ENCODE peak calls at places on chromosome 9, in five cellular contexts. U is NCI-H1417, P is ELF-1, W is ovary, J is HuH-7. F is an unnamed sample.

GRCh38 chr9:89605181-89606048 is 603 bp downstream of the GADD45G start:
- DNase-seq in W (peak; percentile 67), P (peak; percentile 55), J (peak; percentile 26), U (peak; percentile 81), F (peak; percentile 55)

GRCh38 chr9:96080364-96080763 is 204.9 kb downstream of the ERCC6L2 start:
- DNase-seq in U (no peak), P (no peak), J (no peak), W (no peak), F (no peak)

GRCh38 chr9:123716339-123716738 is 213.6 kb downstream of the DENND1A start:
- DNase-seq in U (no peak), P (no peak), J (no peak), W (no peak), F (no peak)

GRCh38 chr9:94656976-94657375 is 17.7 kb upstream of the FBP1 start:
- DNase-seq in J (no peak), P (no peak), U (no peak), W (no peak), F (no peak)

GRCh38 chr9:98146101-98146991 is 27.3 kb upstream of the TRIM14 start:
- DNase-seq in P (peak; percentile 82), U (peak; percentile 30), W (no peak), J (peak; percentile 98), F (no peak)

GRCh38 chr9:87085521-87085920 is 138.2 kb upstream of the GAS1 start:
- DNase-seq in J (no peak), W (no peak), U (no peak), P (no peak), F (no peak)

GRCh38 chr9:127931092-127931881 is 710 bp upstream of the PIP5KL1 start:
- DNase-seq in P (peak; percentile 77), W (no peak), U (peak; percentile 82), J (peak; percentile 71), F (no peak)

GRCh38 chr9:3939820-3940219 is 360.0 kb downstream of the GLIS3 start:
- DNase-seq in J (no peak), W (no peak), U (no peak), P (no peak), F (no peak)

GRCh38 chr9:92181296-92181695 is 66.1 kb upstream of the SPTLC1 start:
- DNase-seq in W (no peak), U (no peak), P (no peak), J (no peak), F (no peak)

GRCh38 chr9:347667-348292 is 133.1 kb downstream of the DOCK8 start:
- DNase-seq in J (peak; percentile 7), W (no peak), P (no peak), U (no peak), F (no peak)

GRCh38 chr9:35615981-35616680 is 2.1 kb downstream of the CD72 start:
- DNase-seq in J (no peak), W (no peak), U (no peak), P (peak; percentile 36), F (no peak)

GRCh38 chr9:128065907-128066712 is 1.0 kb downstream of the NAIF1 start:
- DNase-seq in P (no peak), U (no peak), J (no peak), W (peak; percentile 63), F (no peak)

GRCh38 chr9:14616188-14616982 is 76.8 kb downstream of the ZDHHC21 start:
- DNase-seq in U (no peak), P (no peak), J (peak; percentile 6), W (no peak), F (peak; percentile 68)

GRCh38 chr9:70566743-70567142 is 152.3 kb upstream of the KLF9 start:
- DNase-seq in P (no peak), W (no peak), U (no peak), J (no peak), F (no peak)

GRCh38 chr9:134293576-134294227 is 32.6 kb upstream of the RXRA start:
- DNase-seq in P (no peak), W (no peak), J (no peak), U (no peak), F (no peak)

GRCh38 chr9:122810306-122810946 is 10.5 kb downstream of the OR1K1 start:
- DNase-seq in U (peak; percentile 84), P (peak; percentile 81), J (peak; percentile 77), W (peak; percentile 75), F (peak; percentile 84)

GRCh38 chr9:134602547-134603362 is 38.8 kb upstream of the COL5A1 start:
- DNase-seq in P (peak; percentile 98), W (peak; percentile 54), U (no peak), J (no peak), F (no peak)